ENCODE peak calls at places on chromosomes 2 and 18, in nine cellular contexts. I is H1, Q is A549, W is uterus, B is Peyer's patch, E is gastrocnemius medialis, X is tibial nerve, C is IMR-90, D is transverse colon. P is an unnamed sample.

GRCh38 chr2:209145941-209146681 is 277.7 kb upstream of the MAP2 start:
- DNase-seq in D (no peak), C (no peak), E (no peak), B (no peak), I (peak), Q (no peak), X (peak), W (no peak), P (no peak)

GRCh38 chr18:60895181-60895580 is 438.0 kb upstream of the CDH20 start:
- DNase-seq in I (no peak), C (no peak), Q (no peak), X (no peak), W (no peak), E (no peak), D (no peak), B (no peak), P (no peak)

GRCh38 chr2:41116106-41116797 is 664.4 kb upstream of the SLC8A1 start:
- DNase-seq in W (no peak), C (no peak), I (no peak), D (no peak), Q (no peak), E (no peak), B (no peak), X (no peak), P (no peak)

GRCh38 chr2:151637284-151637781 is 96.9 kb downstream of the NEB start:
- DNase-seq in I (no peak), E (no peak), B (peak), C (no peak), W (no peak), X (no peak), D (peak), Q (no peak), P (peak)

GRCh38 chr2:204871246-204871953 is 326.1 kb downstream of the PARD3B start:
- DNase-seq in I (no peak), E (no peak), C (peak), X (no peak), D (no peak), B (no peak), W (no peak), Q (peak), P (no peak)

GRCh38 chr2:134231296-134231964 is 22.4 kb upstream of the MGAT5 start:
- DNase-seq in E (no peak), W (no peak), B (no peak), X (no peak), C (peak), D (no peak), I (no peak), Q (no peak), P (no peak)

GRCh38 chr2:68465081-68465916 is 1.8 kb downstream of the FBXO48 start:
- DNase-seq in E (no peak), I (no peak), C (peak), W (no peak), X (no peak), Q (no peak), B (no peak), D (no peak), P (peak)

GRCh38 chr18:12317664-12318333 is 9.8 kb downstream of the TUBB6 start:
- DNase-seq in D (no peak), X (no peak), Q (peak), I (no peak), B (no peak), E (no peak), W (no peak), C (peak), P (no peak)

GRCh38 chr2:239927424-239927981 is 97.6 kb downstream of the NDUFA10 start:
- DNase-seq in X (no peak), E (no peak), D (no peak), B (peak), W (peak), Q (peak), C (peak), I (no peak), P (no peak)

GRCh38 chr2:101356486-101356885 is 30.8 kb downstream of the CREG2 start:
- DNase-seq in D (no peak), X (no peak), C (peak), Q (no peak), I (no peak), B (no peak), W (no peak), E (no peak), P (no peak)

GRCh38 chr2:68157002-68157401 is 686 bp upstream of the PNO1 start:
- DNase-seq in X (no peak), D (no peak), W (no peak), C (peak), Q (no peak), I (no peak), E (no peak), B (no peak), P (no peak)

GRCh38 chr2:179460530-179460929 is 195.9 kb upstream of the SESTD1 start:
- DNase-seq in Q (peak), X (no peak), I (no peak), C (peak), E (no peak), D (no peak), W (no peak), B (no peak), P (peak)

GRCh38 chr2:179460101-179460500 is 195.5 kb upstream of the SESTD1 start:
- DNase-seq in B (no peak), X (no peak), I (no peak), D (no peak), E (no peak), W (no peak), C (no peak), Q (peak), P (no peak)

GRCh38 chr2:179455824-179456223 is 191.2 kb upstream of the SESTD1 start:
- DNase-seq in W (no peak), C (peak), D (no peak), X (no peak), I (no peak), B (no peak), E (no peak), Q (no peak), P (no peak)

GRCh38 chr2:179467111-179467510 is 202.5 kb upstream of the SESTD1 start:
- DNase-seq in E (no peak), C (peak), W (no peak), X (no peak), I (no peak), B (no peak), Q (no peak), D (no peak), P (no peak)

GRCh38 chr2:179461367-179461886 is 196.8 kb upstream of the SESTD1 start:
- DNase-seq in Q (no peak), X (no peak), B (no peak), C (no peak), E (no peak), W (no peak), I (no peak), D (no peak), P (no peak)
- TF ChIP-seq POLR2A in Q (no peak), X (no peak), B (no peak), C (no peak), E (no peak), W (no peak), I (no peak), D (no peak), P (no peak)

GRCh38 chr2:226330206-226330605 is 469.4 kb downstream of the IRS1 start:
- DNase-seq in C (no peak), B (no peak), W (no peak), D (no peak), Q (no peak), I (no peak), E (no peak), X (no peak), P (no peak)
- TF ChIP-seq POLR2A in C (no peak), B (no peak), W (no peak), D (no peak), Q (no peak), I (no peak), E (no peak), X (no peak), P (no peak)

GRCh38 chr2:26757873-26758789 is 6.0 kb upstream of the SLC35F6 start:
- DNase-seq in C (peak), E (no peak), X (peak), Q (peak), I (no peak), W (peak), B (no peak), D (no peak), P (peak)
- TF ChIP-seq POLR2A in C (peak), E (peak), X (no peak), Q (no peak), I (no peak), W (no peak), B (no peak), D (no peak), P (no peak)

GRCh38 chr2:6917071-6917760 is at the start of gene RNF144A:
- DNase-seq in D (peak), Q (peak), W (peak), E (no peak), X (peak), C (peak), B (peak), I (peak), P (peak)
- TF ChIP-seq POLR2A in D (no peak), Q (peak), W (peak), E (peak), X (peak), C (no peak), B (peak), I (no peak), P (peak)

DNA sequence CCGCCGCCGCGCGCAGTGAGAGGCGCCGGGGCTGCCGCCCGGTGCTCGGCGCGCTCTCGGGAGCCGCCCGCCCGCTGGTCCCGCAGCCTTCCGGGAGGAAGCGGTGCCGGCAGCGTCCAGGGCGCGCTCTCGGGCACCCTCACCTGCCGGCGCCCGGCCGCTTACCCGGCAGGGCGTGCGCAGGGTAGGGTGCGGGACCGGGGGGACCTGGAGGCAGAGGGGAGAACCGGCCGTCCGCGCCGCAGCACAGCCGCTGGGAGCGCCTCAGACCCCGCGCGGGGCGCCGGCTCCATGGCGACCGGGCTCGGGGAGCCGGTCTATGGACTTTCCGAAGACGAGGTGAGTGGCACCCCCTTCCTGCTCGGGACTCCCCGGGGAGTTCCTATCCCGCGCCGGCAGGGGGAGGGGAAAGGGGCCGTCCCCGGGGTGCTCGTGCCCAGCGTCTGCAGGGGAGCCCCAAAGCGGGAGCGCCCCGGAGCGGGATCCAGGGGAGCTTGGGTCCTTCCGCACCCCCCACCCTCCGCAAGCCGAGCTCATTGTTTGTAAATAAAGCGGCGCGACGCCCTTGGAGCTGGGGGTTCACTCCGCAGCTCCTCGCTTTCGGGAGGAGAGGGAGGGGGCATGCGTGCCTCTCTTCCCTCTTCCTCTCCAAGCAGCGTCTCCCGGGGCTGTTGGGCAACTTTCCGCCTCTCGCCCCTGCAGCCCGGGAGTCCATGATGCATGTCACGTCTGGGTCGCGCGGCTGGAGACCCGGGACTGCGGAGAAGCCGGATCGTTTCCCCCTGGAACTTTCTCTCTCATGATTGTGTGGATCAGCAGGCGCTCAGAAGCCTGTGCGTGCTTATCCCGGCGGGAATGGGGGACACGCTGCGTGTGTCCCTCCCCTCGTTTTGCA is 591 bp downstream of the NEDD4L start:
- DNase-seq in E (peak), D (peak), C (peak), W (peak), B (peak), I (peak), Q (peak), X (peak), P (peak)
- TF ChIP-seq POLR2A in E (no peak), D (peak), C (no peak), W (no peak), B (peak), I (peak), Q (no peak), X (no peak), P (peak)